ENCODE peak calls at places on chromosomes 13 and 19, in nine cellular contexts. W is frontal cortex; P is OCI-LY7; T is COR-L47; C is fibroblast of the conjunctiva; S is stimulated activated CD4-positive, alpha-beta T cell treated with anti-CD3 and anti-CD28 coated beads, Interleukin-15, amount 100 ng/mL, for 24 hours; K is cardiac fibroblast; J is A673; Y is activated T-helper 9 cell treated with anti-CD3 and anti-CD28 coated beads, Interleukin-2, amount 50 U/mL, for 16 hours. V is an unnamed sample.

GRCh38 chr19:19588546-19588945 is 29.9 kb downstream of the PBX4 start:
- DNase-seq in S (no peak), P (no peak), Y (no peak), T (no peak), K (peak), C (no peak), J (no peak), W (no peak), V (no peak)

GRCh38 chr13:34371108-34371507 is 553.2 kb downstream of the RFC3 start:
- DNase-seq in P (no peak), Y (no peak), W (no peak), J (no peak), C (no peak), S (no peak), T (no peak), K (no peak), V (no peak)

GRCh38 chr13:73096173-73097117 is 37.6 kb downstream of the KLF5 start:
- DNase-seq in W (no peak), Y (no peak), J (no peak), P (no peak), T (no peak), K (peak), S (no peak), C (no peak), V (no peak)

GRCh38 chr13:35891486-35891885 is 239.7 kb downstream of the DCLK1 start:
- DNase-seq in W (no peak), Y (no peak), C (no peak), P (no peak), J (no peak), S (no peak), K (no peak), T (no peak), V (no peak)

GRCh38 chr19:12379732-12380443 is 14.4 kb upstream of the ZNF442 start:
- DNase-seq in W (no peak), C (no peak), J (no peak), Y (no peak), S (no peak), K (no peak), T (no peak), P (no peak), V (no peak)

GRCh38 chr19:5564930-5565329 is 2.8 kb downstream of the TINCR start:
- DNase-seq in T (no peak), Y (no peak), J (no peak), S (no peak), W (no peak), P (no peak), C (no peak), K (no peak), V (no peak)

GRCh38 chr13:40232321-40232720 is 434.1 kb downstream of the FOXO1 start:
- DNase-seq in P (no peak), C (no peak), T (no peak), J (no peak), Y (no peak), K (no peak), W (no peak), S (no peak), V (no peak)

GRCh38 chr19:7871280-7871529 is 3.0 kb downstream of the PRR36 start:
- DNase-seq in Y (no peak), T (no peak), P (peak), J (no peak), S (peak), C (no peak), K (no peak), W (no peak), V (no peak)

GRCh38 chr13:21100994-21101757 is 39.8 kb upstream of the LATS2 start:
- DNase-seq in K (no peak), T (no peak), S (no peak), C (no peak), W (no peak), P (no peak), Y (no peak), J (no peak), V (no peak)

GRCh38 chr19:2290441-2291184 is 8.6 kb upstream of the PEAK3 start:
- DNase-seq in W (no peak), K (no peak), J (no peak), Y (no peak), C (no peak), P (no peak), T (peak), S (peak), V (no peak)

GRCh38 chr19:8684001-8684902 is 14.3 kb downstream of the ACTL9 start:
- DNase-seq in Y (no peak), C (no peak), P (no peak), W (no peak), K (no peak), S (no peak), J (no peak), T (no peak), V (no peak)

V was measured in brain pericyte.